ENCODE peak calls at places on chromosome 22, in five cellular contexts. H is left ventricle myocardium inferior, X is pancreas, L is ovary, K is endodermal cell. U is an unnamed sample. For H3K4me1 and H3K36me3, the result is how much of the 10 kb centered on the place peaks cover.

GRCh38 chr22:37133304-37134018 is 16.3 kb downstream of the IL2RB start:
- DNase-seq in H (no peak), X (no peak), L (no peak), K (no peak), U (peak)

GRCh38 chr22:42805998-42806481 is 51.0 kb downstream of the ARFGAP3 start:
- DNase-seq in H (no peak), X (no peak), L (no peak), K (no peak), U (no peak)

GRCh38 chr22:48528221-48528915 is 1299.3 kb downstream of the BRD1 start:
- DNase-seq in H (no peak), X (no peak), L (no peak), K (no peak), U (no peak)

GRCh38 chr22:38872831-38873248 is 824 bp upstream of the CBX6 start:
- DNase-seq in H (peak), X (peak), L (peak), K (peak), U (no peak)

GRCh38 chr22:39214006-39214382 is 30.8 kb downstream of the PDGFB start:
- DNase-seq in H (no peak), X (no peak), L (peak), K (no peak), U (no peak)

GRCh38 chr22:42301072-42301741 is 30.8 kb upstream of the TCF20 start:
- DNase-seq in H (no peak), X (no peak), L (no peak), K (no peak), U (no peak)

GRCh38 chr22:40509401-40510134 is 127.0 kb downstream of the MRTFA start:
- DNase-seq in H (peak), X (peak), L (peak), K (no peak), U (peak)

GRCh38 chr22:34897126-34897525 is 168.8 kb upstream of the ISX start:
- DNase-seq in H (no peak), X (no peak), L (no peak), K (no peak), U (no peak)

GRCh38 chr22:19292262-19293230 is 1.0 kb upstream of the CLTCL1 start:
- DNase-seq in H (peak), X (peak), L (peak), K (peak), U (no peak)

GRCh38 chr22:45577746-45578523 is 75.3 kb downstream of the FBLN1 start:
- DNase-seq in H (peak), X (peak), L (peak), K (peak), U (peak)

GRCh38 chr22:24097961-24098391 is 83.3 kb upstream of the SUSD2 start:
- DNase-seq in H (no peak), X (no peak), L (peak), K (no peak), U (no peak)

GRCh38 chr22:35882226-35883027 is 146.2 kb downstream of the RBFOX2 start:
- DNase-seq in H (no peak), X (no peak), L (no peak), K (no peak), U (peak)

GRCh38 chr22:47176573-47177333 is 414.3 kb downstream of the TBC1D22A start:
- DNase-seq in H (no peak), X (peak), L (peak), K (peak), U (no peak)

GRCh38 chr22:48517039-48518030 is 1310.3 kb downstream of the BRD1 start:
- DNase-seq in H (no peak), X (no peak), L (no peak), K (peak), U (no peak)

GRCh38 chr22:37331034-37331428 is 48.7 kb downstream of the CYTH4 start:
- DNase-seq in H (no peak), X (no peak), L (no peak), K (no peak), U (peak)

GRCh38 chr22:20242393-20243175 is 25.5 kb downstream of the RTN4R start:
- DNase-seq in H (no peak), X (no peak), L (no peak), K (no peak), U (no peak)

GRCh38 chr22:45452565-45453449 is 39.3 kb downstream of the RIBC2 start:
- DNase-seq in H (no peak), X (no peak), L (no peak), K (no peak), U (peak)

GRCh38 chr22:42602470-42602869 is 12.2 kb downstream of the POLDIP3 start:
- DNase-seq in H (no peak), X (no peak), L (no peak), K (no peak), U (no peak)

GRCh38 chr22:37633693-37634504 is 5.6 kb upstream of the SH3BP1 start:
- DNase-seq in H (peak), X (peak), L (peak), K (peak), U (peak)

GRCh38 chr22:43060213-43060612 is 29.0 kb downstream of the TTLL1 start:
- DNase-seq in H (no peak), X (no peak), L (peak), K (peak), U (no peak)

GRCh38 chr22:35783943-35784614 is 66.4 kb downstream of the APOL5 start:
- DNase-seq in H (no peak), X (no peak), L (no peak), K (no peak), U (peak)

GRCh38 chr22:35708917-35709316 is 8.8 kb upstream of the APOL5 start:
- DNase-seq in H (no peak), X (no peak), L (no peak), K (no peak), U (no peak)

GRCh38 chr22:38696606-38697005 is 4.1 kb downstream of the JOSD1 start:
- DNase-seq in H (no peak), X (no peak), L (no peak), K (no peak), U (peak)

GRCh38 chr22:23242473-23243001 is 62.2 kb downstream of the BCR start:
- DNase-seq in H (no peak), X (no peak), L (no peak), K (peak), U (peak)

GRCh38 chr22:46007848-46008261 is 30.9 kb upstream of the WNT7B start:
- DNase-seq in H (peak), X (no peak), L (peak), K (no peak), U (peak)

GRCh38 chr22:49958462-49958921 is 2.1 kb upstream of the PIM3 start:
- DNase-seq in H (peak), X (peak), L (peak), K (no peak), U (no peak)

GRCh38 chr22:49373289-49373666 is 454.4 kb downstream of the BRD1 start:
- DNase-seq in H (no peak), X (no peak), L (no peak), K (no peak), U (no peak)

GRCh38 chr22:18005201-18005926 is 19.0 kb downstream of the MICAL3 start:
- DNase-seq in H (no peak), X (no peak), L (no peak), K (no peak), U (no peak)

GRCh38 chr22:48700566-48701295 is 1126.9 kb downstream of the BRD1 start:
- DNase-seq in H (no peak), X (no peak), L (no peak), K (no peak), U (no peak)

GRCh38 chr22:49965291-49966040 is 4.9 kb downstream of the PIM3 start:
- DNase-seq in H (peak), X (peak), L (peak), K (no peak), U (no peak)

GRCh38 chr22:42711281-42711731 is 9.4 kb downstream of the A4GALT start:
- DNase-seq in H (no peak), X (no peak), L (no peak), K (no peak), U (no peak)

GRCh38 chr22:48097723-48098122 is 1335.3 kb downstream of the TBC1D22A start:
- DNase-seq in H (no peak), X (no peak), L (no peak), K (no peak), U (no peak)

GRCh38 chr22:27718186-27719032 is 83.1 kb downstream of the MN1 start:
- DNase-seq in H (peak), X (no peak), L (peak), K (peak), U (peak)

GRCh38 chr22:46088541-46089311 is 61.6 kb upstream of the PPARA start:
- DNase-seq in H (peak), X (no peak), L (peak), K (no peak), U (peak)

GRCh38 chr22:18974477-18975180 is 38.5 kb upstream of the PRODH start:
- DNase-seq in H (no peak), X (no peak), L (no peak), K (no peak), U (no peak)

GRCh38 chr22:33866521-33866920 is 53.8 kb downstream of the LARGE1 start:
- DNase-seq in H (no peak), X (no peak), L (no peak), K (no peak), U (no peak)
- H3K4me1 ChIP-seq in H (half or more), X (under half), L (under half), K (under half), U (under half)

GRCh38 chr22:25839755-25840154 is 97.8 kb downstream of the MYO18B start:
- DNase-seq in H (no peak), X (no peak), L (no peak), K (no peak), U (no peak)
- H3K36me3 ChIP-seq in H (under half), X (under half), L (under half), K (under half), U (under half)

GRCh38 chr22:44108076-44108475 is 72.6 kb upstream of the PARVG start:
- DNase-seq in H (no peak), X (no peak), L (peak), K (no peak), U (no peak)
- H3K4me1 ChIP-seq in H (under half), X (under half), L (under half), K (under half), U (under half)

GRCh38 chr22:31812977-31813605 is 59.3 kb downstream of the DEPDC5 start:
- DNase-seq in H (no peak), X (no peak), L (no peak), K (no peak), U (no peak)
- H3K36me3 ChIP-seq in H (half or more), X (under half), L (under half), K (half or more), U (under half)

U was measured in astrocyte.